ENCODE peak calls at places on chromosome 9, in nine cellular contexts. R, M, S, X, J, G, Y, D and Q are unnamed samples.

GRCh38 chr9:96553070-96553469 is 66.6 kb downstream of the CDC14B start:
- DNase-seq in D (no peak), R (no peak), M (no peak), S (no peak), X (no peak), G (peak; percentile 65), Y (no peak), J (no peak), Q (no peak)

GRCh38 chr9:112831969-112832368 is 58.7 kb downstream of the SLC46A2 start:
- DNase-seq in Y (no peak), G (no peak), X (no peak), S (no peak), J (no peak), R (no peak), D (no peak), M (no peak), Q (no peak)

GRCh38 chr9:97675655-97676054 is 21.5 kb downstream of the XPA start:
- DNase-seq in X (no peak), G (no peak), D (no peak), Y (no peak), S (no peak), R (no peak), M (no peak), J (no peak), Q (no peak)

GRCh38 chr9:137582286-137582860 is 3.6 kb upstream of the DPH7 start:
- DNase-seq in Y (no peak), R (no peak), G (no peak), X (no peak), D (no peak), J (peak; percentile 59), M (no peak), S (no peak), Q (no peak)

GRCh38 chr9:129175515-129175824 is 2.6 kb downstream of the IER5L start:
- DNase-seq in G (no peak), Y (no peak), X (no peak), S (no peak), R (no peak), D (no peak), J (no peak), M (no peak), Q (no peak)

GRCh38 chr9:92609142-92609500 is 60.8 kb downstream of the IPPK start:
- DNase-seq in S (no peak), J (peak; percentile 9), R (peak; percentile 32), X (no peak), G (no peak), Y (no peak), D (no peak), M (peak; percentile 82), Q (no peak)

GRCh38 chr9:107639426-107639825 is 149.9 kb upstream of the KLF4 start:
- DNase-seq in G (no peak), X (no peak), Y (no peak), R (no peak), J (no peak), M (no peak), S (no peak), D (no peak), Q (no peak)

GRCh38 chr9:32709871-32710270 is 73.5 kb upstream of the TMEM215 start:
- DNase-seq in S (no peak), X (no peak), R (no peak), M (no peak), G (no peak), Y (no peak), J (no peak), D (no peak), Q (no peak)

GRCh38 chr9:96441798-96442445 is 8.0 kb upstream of the HABP4 start:
- DNase-seq in R (no peak), Y (no peak), M (no peak), S (no peak), D (no peak), G (peak; percentile 53), X (peak; percentile 47), J (peak; percentile 76), Q (peak; percentile 65)

GRCh38 chr9:87682618-87683017 is 43.3 kb upstream of the CTSL start:
- DNase-seq in Y (no peak), R (no peak), G (no peak), M (no peak), J (no peak), X (no peak), D (no peak), S (no peak), Q (no peak)

GRCh38 chr9:78884611-78885150 is 587.8 kb downstream of the PSAT1 start:
- DNase-seq in R (no peak), D (no peak), G (no peak), S (no peak), X (no peak), J (no peak), M (no peak), Y (no peak), Q (no peak)

GRCh38 chr9:130833324-130833990 is 1.6 kb upstream of the ABL1 start:
- DNase-seq in J (no peak), G (no peak), Y (no peak), D (no peak), R (no peak), M (no peak), S (no peak), X (no peak), Q (no peak)